ENCODE peak calls at places on chromosomes 1 and 21, in six cellular contexts. One of them, this sample, is unnamed.

GRCh38 chr1:224447251-224447650 is 12.7 kb upstream of the WDR26 start:
- DNase-seq in GM12864: no peak
- DNase-seq in uterus: peak
- DNase-seq in psoas muscle: peak
- DNase-seq in HFFc6: peak
- DNase-seq in stomach: no peak
- DNase-seq in this sample: no peak

GRCh38 chr1:15172405-15173259 is 19.1 kb downstream of the TMEM51 start:
- DNase-seq in GM12864: no peak
- DNase-seq in uterus: no peak
- DNase-seq in psoas muscle: no peak
- DNase-seq in HFFc6: no peak
- DNase-seq in stomach: no peak
- DNase-seq in this sample: no peak

GRCh38 chr1:234108921-234109320 is 204.4 kb downstream of the SLC35F3 start:
- DNase-seq in GM12864: no peak
- DNase-seq in uterus: no peak
- DNase-seq in psoas muscle: no peak
- DNase-seq in HFFc6: peak
- DNase-seq in stomach: no peak
- DNase-seq in this sample: no peak

GRCh38 chr1:41547781-41548560 is 63.5 kb upstream of the EDN2 start:
- DNase-seq in GM12864: no peak
- DNase-seq in uterus: peak
- DNase-seq in psoas muscle: no peak
- DNase-seq in HFFc6: no peak
- DNase-seq in stomach: no peak
- DNase-seq in this sample: no peak

GRCh38 chr1:201946224-201946908 is at the start of gene LMOD1:
- DNase-seq in GM12864: no peak
- DNase-seq in uterus: peak
- DNase-seq in psoas muscle: peak
- DNase-seq in HFFc6: peak
- DNase-seq in stomach: peak
- DNase-seq in this sample: peak

GRCh38 chr1:94110946-94111740 is 9.8 kb downstream of the ABCA4 start:
- DNase-seq in GM12864: no peak
- DNase-seq in uterus: no peak
- DNase-seq in psoas muscle: no peak
- DNase-seq in HFFc6: no peak
- DNase-seq in stomach: no peak
- DNase-seq in this sample: no peak

GRCh38 chr1:181318022-181318857 is 165.1 kb upstream of the CACNA1E start:
- DNase-seq in GM12864: no peak
- DNase-seq in uterus: no peak
- DNase-seq in psoas muscle: no peak
- DNase-seq in HFFc6: no peak
- DNase-seq in stomach: no peak
- DNase-seq in this sample: no peak

GRCh38 chr21:27036736-27037301 is 69.9 kb upstream of the ADAMTS5 start:
- DNase-seq in GM12864: no peak
- DNase-seq in uterus: no peak
- DNase-seq in psoas muscle: no peak
- DNase-seq in HFFc6: no peak
- DNase-seq in stomach: no peak
- DNase-seq in this sample: no peak

GRCh38 chr1:177020861-177021589 is 143.5 kb downstream of the ASTN1 start:
- DNase-seq in GM12864: no peak
- DNase-seq in uterus: no peak
- DNase-seq in psoas muscle: no peak
- DNase-seq in HFFc6: no peak
- DNase-seq in stomach: no peak
- DNase-seq in this sample: no peak

GRCh38 chr1:64495878-64496277 is 25.9 kb downstream of the CACHD1 start:
- DNase-seq in GM12864: no peak
- DNase-seq in uterus: no peak
- DNase-seq in psoas muscle: no peak
- DNase-seq in HFFc6: no peak
- DNase-seq in stomach: peak
- DNase-seq in this sample: no peak

GRCh38 chr21:34885636-34886553 is 163.2 kb downstream of the RUNX1 start:
- DNase-seq in GM12864: no peak
- DNase-seq in uterus: no peak
- DNase-seq in psoas muscle: peak
- DNase-seq in HFFc6: no peak
- DNase-seq in stomach: no peak
- DNase-seq in this sample: no peak

GRCh38 chr1:15124362-15125100 is 29.0 kb upstream of the TMEM51 start:
- DNase-seq in GM12864: no peak
- DNase-seq in uterus: no peak
- DNase-seq in psoas muscle: no peak
- DNase-seq in HFFc6: no peak
- DNase-seq in stomach: no peak
- DNase-seq in this sample: no peak

DNA sequence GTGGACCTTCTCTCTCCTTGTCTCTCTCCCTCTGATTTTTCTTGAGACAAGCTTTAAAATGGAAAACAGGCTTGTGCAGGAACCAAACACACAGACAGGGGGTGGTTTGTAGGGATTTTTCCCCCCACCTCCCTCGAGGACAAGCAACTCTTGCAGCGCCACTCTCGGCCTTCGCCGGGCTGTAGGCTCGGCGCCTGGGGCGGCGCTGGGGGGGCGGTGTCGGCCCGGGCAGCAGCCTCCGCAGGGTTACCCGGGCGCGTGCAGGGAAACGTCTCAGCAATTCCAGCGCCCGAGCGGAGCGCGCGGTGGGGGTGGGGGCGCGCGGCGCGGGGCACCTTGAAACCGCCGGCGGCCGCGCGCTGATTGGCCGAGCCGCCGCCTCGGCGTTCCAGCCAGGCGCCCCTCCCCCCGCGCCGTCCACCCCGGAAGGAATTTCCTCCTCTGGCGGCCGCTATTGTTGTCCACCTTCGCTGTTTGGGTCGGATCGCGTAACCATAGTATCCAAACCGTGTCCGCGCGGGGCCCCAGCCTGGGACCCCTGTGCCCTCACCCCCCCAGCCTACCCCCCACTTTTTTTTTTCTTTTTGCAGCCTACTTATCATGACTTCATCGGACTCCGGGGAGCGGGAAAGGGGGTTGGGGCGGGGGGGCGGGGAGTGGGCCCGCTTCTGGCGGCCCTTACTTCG is 59.8 kb upstream of the ACOT11 start:
- DNase-seq in GM12864: peak
- DNase-seq in uterus: peak
- DNase-seq in psoas muscle: peak
- DNase-seq in HFFc6: peak
- DNase-seq in stomach: peak
- DNase-seq in this sample: peak
- TF ChIP-seq CTCF in GM12864: peak
- TF ChIP-seq CTCF in uterus: peak
- TF ChIP-seq CTCF in psoas muscle: peak
- TF ChIP-seq CTCF in HFFc6: peak
- TF ChIP-seq CTCF in stomach: no peak
- TF ChIP-seq CTCF in this sample: no peak

GRCh38 chr1:58156801-58157200 is 389.7 kb downstream of the OMA1 start:
- DNase-seq in GM12864: no peak
- DNase-seq in uterus: no peak
- DNase-seq in psoas muscle: no peak
- DNase-seq in HFFc6: no peak
- DNase-seq in stomach: no peak
- DNase-seq in this sample: no peak

GRCh38 chr1:58157281-58157680 is 389.2 kb downstream of the OMA1 start:
- DNase-seq in GM12864: no peak
- DNase-seq in uterus: no peak
- DNase-seq in psoas muscle: no peak
- DNase-seq in HFFc6: no peak
- DNase-seq in stomach: no peak
- DNase-seq in this sample: no peak

GRCh38 chr1:58154256-58154655 is 392.3 kb downstream of the OMA1 start:
- DNase-seq in GM12864: no peak
- DNase-seq in uterus: no peak
- DNase-seq in psoas muscle: no peak
- DNase-seq in HFFc6: no peak
- DNase-seq in stomach: no peak
- DNase-seq in this sample: no peak

GRCh38 chr1:58156124-58156468 is 390.4 kb downstream of the OMA1 start:
- DNase-seq in GM12864: no peak
- DNase-seq in uterus: no peak
- DNase-seq in psoas muscle: no peak
- DNase-seq in HFFc6: no peak
- DNase-seq in stomach: no peak
- DNase-seq in this sample: no peak

GRCh38 chr1:58155418-58156123 is 391.0 kb downstream of the OMA1 start:
- DNase-seq in GM12864: no peak
- DNase-seq in uterus: no peak
- DNase-seq in psoas muscle: no peak
- DNase-seq in HFFc6: no peak
- DNase-seq in stomach: no peak
- DNase-seq in this sample: no peak
- TF ChIP-seq CTCF in GM12864: peak
- TF ChIP-seq CTCF in uterus: no peak
- TF ChIP-seq CTCF in psoas muscle: peak
- TF ChIP-seq CTCF in HFFc6: peak
- TF ChIP-seq CTCF in stomach: no peak
- TF ChIP-seq CTCF in this sample: peak

GRCh38 chr1:153194331-153195050 is 8.7 kb upstream of the LELP1 start:
- DNase-seq in GM12864: no peak
- DNase-seq in uterus: no peak
- DNase-seq in psoas muscle: no peak
- DNase-seq in HFFc6: no peak
- DNase-seq in stomach: no peak
- DNase-seq in this sample: no peak

GRCh38 chr1:153190373-153190772 is 12.9 kb upstream of the LELP1 start:
- DNase-seq in GM12864: no peak
- DNase-seq in uterus: no peak
- DNase-seq in psoas muscle: no peak
- DNase-seq in HFFc6: no peak
- DNase-seq in stomach: no peak
- DNase-seq in this sample: no peak

GRCh38 chr1:153195216-153195615 is 8.0 kb upstream of the LELP1 start:
- DNase-seq in GM12864: no peak
- DNase-seq in uterus: no peak
- DNase-seq in psoas muscle: no peak
- DNase-seq in HFFc6: no peak
- DNase-seq in stomach: no peak
- DNase-seq in this sample: no peak

DNA sequence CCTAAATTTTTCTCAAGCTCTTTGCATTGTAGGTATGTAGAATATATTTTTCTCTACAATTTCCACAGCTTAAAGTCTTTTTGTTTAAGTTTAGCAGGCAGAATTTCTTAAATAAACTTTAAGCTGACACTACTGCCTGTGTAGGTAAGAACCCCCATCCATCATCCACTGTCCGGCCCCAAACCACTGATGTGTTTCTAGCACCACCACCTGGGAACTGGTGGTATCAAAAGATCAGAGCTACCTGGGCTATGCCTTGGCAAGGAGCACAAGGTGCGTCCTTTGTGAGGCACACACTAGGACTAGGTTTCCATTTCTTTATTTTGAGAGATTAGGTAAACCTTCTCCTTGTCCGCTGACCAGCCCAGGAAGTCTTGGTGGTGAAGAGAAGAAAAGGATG is 10.5 kb upstream of the LELP1 start:
- DNase-seq in GM12864: no peak
- DNase-seq in uterus: no peak
- DNase-seq in psoas muscle: no peak
- DNase-seq in HFFc6: no peak
- DNase-seq in stomach: peak
- DNase-seq in this sample: no peak
- TF ChIP-seq CTCF in GM12864: peak
- TF ChIP-seq CTCF in uterus: no peak
- TF ChIP-seq CTCF in psoas muscle: no peak
- TF ChIP-seq CTCF in HFFc6: no peak
- TF ChIP-seq CTCF in stomach: peak
- TF ChIP-seq CTCF in this sample: no peak

GRCh38 chr1:111334169-111334568 is 43.5 kb downstream of the CHIA start:
- DNase-seq in GM12864: peak
- DNase-seq in uterus: no peak
- DNase-seq in psoas muscle: no peak
- DNase-seq in HFFc6: peak
- DNase-seq in stomach: peak
- DNase-seq in this sample: peak
- TF ChIP-seq CTCF in GM12864: peak
- TF ChIP-seq CTCF in uterus: no peak
- TF ChIP-seq CTCF in psoas muscle: peak
- TF ChIP-seq CTCF in HFFc6: peak
- TF ChIP-seq CTCF in stomach: peak
- TF ChIP-seq CTCF in this sample: peak

DNA sequence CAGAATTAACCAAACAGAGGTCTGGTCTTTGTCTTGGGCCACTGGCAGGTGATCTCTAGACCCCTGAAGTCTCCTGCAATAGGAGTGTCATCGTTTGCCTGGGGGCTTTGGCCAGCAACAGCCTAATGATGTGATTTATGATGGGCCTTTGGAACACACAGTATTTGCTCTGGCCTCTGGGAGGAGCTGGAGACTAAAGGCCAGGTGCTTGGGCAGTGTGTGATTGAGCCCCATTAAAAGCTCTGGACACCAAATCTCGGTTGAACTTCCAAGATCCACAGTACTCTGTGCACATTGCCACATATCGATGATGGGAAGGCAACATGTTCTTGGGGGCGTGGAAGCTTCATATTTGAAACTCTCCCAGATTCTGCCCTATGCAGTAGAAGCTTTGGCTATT is 32.0 kb upstream of the TLR5 start:
- DNase-seq in GM12864: no peak
- DNase-seq in uterus: no peak
- DNase-seq in psoas muscle: no peak
- DNase-seq in HFFc6: peak
- DNase-seq in stomach: no peak
- DNase-seq in this sample: no peak
- TF ChIP-seq CTCF in GM12864: no peak
- TF ChIP-seq CTCF in uterus: no peak
- TF ChIP-seq CTCF in psoas muscle: peak
- TF ChIP-seq CTCF in HFFc6: peak
- TF ChIP-seq CTCF in stomach: no peak
- TF ChIP-seq CTCF in this sample: peak